ENCODE peak calls at places on chromosomes 11 and 22, in four cellular contexts. I is Right ventricle myocardium superior, V is T-helper 1 cell, M is NCI-H1694. A is an unnamed sample.
A peak's percentile ranks its signal among the peaks of the same experiment; 100 is the strongest.

GRCh38 chr11:797300-798092 is 585 bp downstream of the SLC25A22 start:
- DNase-seq in I (peak; percentile 83), V (peak; percentile 66), M (peak; percentile 90), A (peak; percentile 70)

GRCh38 chr22:27870234-27871191 is 48.5 kb downstream of the PITPNB start:
- DNase-seq in I (no peak), V (no peak), M (no peak), A (no peak)

GRCh38 chr11:64888406-64888757 is 10.0 kb upstream of the EHD1 start:
- DNase-seq in I (no peak), V (no peak), M (no peak), A (no peak)

GRCh38 chr22:37822079-37822833 is 926 bp upstream of the GALR3 start:
- DNase-seq in I (no peak), V (no peak), M (no peak), A (no peak)

GRCh38 chr11:108859510-108859909 is 194.6 kb downstream of the DDX10 start:
- DNase-seq in I (no peak), V (no peak), M (no peak), A (no peak)

GRCh38 chr11:33179431-33179830 is 18.2 kb upstream of the CSTF3 start:
- DNase-seq in I (no peak), V (no peak), M (no peak), A (no peak)

GRCh38 chr11:74307409-74307808 is 4.0 kb downstream of the P4HA3 start:
- DNase-seq in I (no peak), V (no peak), M (no peak), A (no peak)

GRCh38 chr11:119057000-119057769 is at the start of gene HYOU1:
- DNase-seq in I (peak; percentile 99), V (peak; percentile 97), M (peak; percentile 45), A (peak; percentile 97)

GRCh38 chr11:103338621-103339484 is 229.6 kb downstream of the DYNC2H1 start:
- DNase-seq in I (no peak), V (no peak), M (no peak), A (no peak)

GRCh38 chr22:27405672-27406388 is 395.7 kb downstream of the MN1 start:
- DNase-seq in I (peak; percentile 73), V (no peak), M (no peak), A (no peak)

GRCh38 chr11:125950178-125950490 is 4.3 kb downstream of the VSIG10L2 start:
- DNase-seq in I (no peak), V (no peak), M (no peak), A (no peak)

GRCh38 chr11:119373059-119373875 is 8.2 kb downstream of the USP2 start:
- DNase-seq in I (no peak), V (no peak), M (no peak), A (no peak)

GRCh38 chr11:125257185-125257584 is 92.6 kb downstream of the PKNOX2 start:
- DNase-seq in I (no peak), V (no peak), M (no peak), A (no peak)

GRCh38 chr22:40213478-40213877 is 35.8 kb downstream of the TNRC6B start:
- DNase-seq in I (no peak), V (no peak), M (peak; percentile 15), A (no peak)

GRCh38 chr11:118615282-118615979 is 8.0 kb downstream of the PHLDB1 start:
- DNase-seq in I (no peak), V (no peak), M (no peak), A (no peak)

GRCh38 chr22:26064048-26064447 is 105.2 kb upstream of the SEZ6L start:
- DNase-seq in I (no peak), V (no peak), M (no peak), A (no peak)